ENCODE peak calls at places on chromosomes 12 and 14, in four cellular contexts. One of them, this sample, is unnamed.

GRCh38 chr14:99910337-99911268 is 117.4 kb downstream of the EML1 start:
- DNase-seq in CD4-positive, alpha-beta T cell: no peak
- DNase-seq in astrocyte: peak; percentile 91
- DNase-seq in cardiac fibroblast: peak; percentile 50
- DNase-seq in this sample: no peak

GRCh38 chr12:95197636-95198035 is 19.6 kb downstream of the FGD6 start:
- DNase-seq in astrocyte: no peak
- DNase-seq in CD4-positive, alpha-beta T cell: no peak
- DNase-seq in cardiac fibroblast: no peak
- DNase-seq in this sample: no peak

GRCh38 chr12:25155031-25155576 is 39.9 kb downstream of the DNAI7 start:
- DNase-seq in CD4-positive, alpha-beta T cell: no peak
- DNase-seq in cardiac fibroblast: peak; percentile 42
- DNase-seq in astrocyte: peak; percentile 20
- DNase-seq in this sample: peak; percentile 55

GRCh38 chr14:102751088-102751487 is 26.2 kb upstream of the TRAF3 start:
- DNase-seq in cardiac fibroblast: no peak
- DNase-seq in CD4-positive, alpha-beta T cell: no peak
- DNase-seq in astrocyte: no peak
- DNase-seq in this sample: no peak

GRCh38 chr12:90939382-90939781 is 15.6 kb downstream of the CCER1 start:
- DNase-seq in CD4-positive, alpha-beta T cell: no peak
- DNase-seq in cardiac fibroblast: peak; percentile 70
- DNase-seq in astrocyte: no peak
- DNase-seq in this sample: no peak

GRCh38 chr14:101467181-101467926 is 93.9 kb upstream of the DIO3 start:
- DNase-seq in astrocyte: no peak
- DNase-seq in CD4-positive, alpha-beta T cell: no peak
- DNase-seq in cardiac fibroblast: no peak
- DNase-seq in this sample: no peak

GRCh38 chr14:95300002-95300696 is 19.6 kb downstream of the CLMN start:
- DNase-seq in CD4-positive, alpha-beta T cell: no peak
- DNase-seq in astrocyte: no peak
- DNase-seq in cardiac fibroblast: no peak
- DNase-seq in this sample: no peak

GRCh38 chr12:44881197-44881596 is 5.1 kb upstream of the NELL2 start:
- DNase-seq in cardiac fibroblast: no peak
- DNase-seq in astrocyte: no peak
- DNase-seq in CD4-positive, alpha-beta T cell: no peak
- DNase-seq in this sample: no peak

GRCh38 chr14:79661762-79662161 is 549.5 kb downstream of the DIO2 start:
- DNase-seq in astrocyte: peak; percentile 52
- DNase-seq in cardiac fibroblast: peak; percentile 13
- DNase-seq in CD4-positive, alpha-beta T cell: no peak
- DNase-seq in this sample: no peak

GRCh38 chr12:94677778-94678177 is 27.4 kb upstream of the TMCC3 start:
- DNase-seq in cardiac fibroblast: no peak
- DNase-seq in CD4-positive, alpha-beta T cell: no peak
- DNase-seq in astrocyte: no peak
- DNase-seq in this sample: no peak

GRCh38 chr12:122366685-122367475 is 55.6 kb downstream of the CLIP1 start:
- DNase-seq in CD4-positive, alpha-beta T cell: no peak
- DNase-seq in astrocyte: peak; percentile 93
- DNase-seq in cardiac fibroblast: peak; percentile 90
- DNase-seq in this sample: no peak

GRCh38 chr12:51908876-51909592 is 1.7 kb downstream of the ACVRL1 start:
- DNase-seq in cardiac fibroblast: no peak
- DNase-seq in CD4-positive, alpha-beta T cell: no peak
- DNase-seq in astrocyte: no peak
- DNase-seq in this sample: no peak

GRCh38 chr12:120971299-120972180 is 6.8 kb upstream of the HNF1A start:
- DNase-seq in cardiac fibroblast: peak; percentile 78
- DNase-seq in CD4-positive, alpha-beta T cell: peak; percentile 6
- DNase-seq in astrocyte: peak; percentile 29
- DNase-seq in this sample: peak; percentile 42

GRCh38 chr12:78390920-78391319 is 473.7 kb upstream of the SYT1 start:
- DNase-seq in cardiac fibroblast: no peak
- DNase-seq in CD4-positive, alpha-beta T cell: no peak
- DNase-seq in astrocyte: no peak
- DNase-seq in this sample: no peak

GRCh38 chr14:69314327-69314726 is 54.4 kb downstream of the GALNT16 start:
- DNase-seq in CD4-positive, alpha-beta T cell: no peak
- DNase-seq in astrocyte: no peak
- DNase-seq in cardiac fibroblast: no peak
- DNase-seq in this sample: no peak

GRCh38 chr12:126430921-126431320 is 1365.7 kb downstream of the AACS start:
- DNase-seq in CD4-positive, alpha-beta T cell: no peak
- DNase-seq in astrocyte: no peak
- DNase-seq in cardiac fibroblast: no peak
- DNase-seq in this sample: no peak

GRCh38 chr12:50243507-50243906 is 39.8 kb downstream of the LIMA1 start:
- DNase-seq in CD4-positive, alpha-beta T cell: no peak
- DNase-seq in cardiac fibroblast: no peak
- DNase-seq in astrocyte: no peak
- DNase-seq in this sample: no peak

GRCh38 chr12:24172031-24172772 is 222.7 kb upstream of the SOX5 start:
- DNase-seq in cardiac fibroblast: no peak
- DNase-seq in CD4-positive, alpha-beta T cell: no peak
- DNase-seq in astrocyte: no peak
- DNase-seq in this sample: peak; percentile 45

GRCh38 chr12:115752913-115753726 is 524.4 kb downstream of the MED13L start:
- DNase-seq in CD4-positive, alpha-beta T cell: no peak
- DNase-seq in cardiac fibroblast: peak; percentile 82
- DNase-seq in astrocyte: peak; percentile 50
- DNase-seq in this sample: no peak

GRCh38 chr12:111462134-111462821 is 56.6 kb downstream of the SH2B3 start:
- DNase-seq in CD4-positive, alpha-beta T cell: no peak
- DNase-seq in astrocyte: peak; percentile 60
- DNase-seq in cardiac fibroblast: peak; percentile 37
- DNase-seq in this sample: no peak

GRCh38 chr14:90024910-90025309 is 36.9 kb upstream of the KCNK13 start:
- DNase-seq in cardiac fibroblast: peak; percentile 3
- DNase-seq in astrocyte: no peak
- DNase-seq in CD4-positive, alpha-beta T cell: no peak
- DNase-seq in this sample: no peak

GRCh38 chr14:74980746-74981661 is 21.7 kb upstream of the EIF2B2 start:
- DNase-seq in astrocyte: peak; percentile 55
- DNase-seq in CD4-positive, alpha-beta T cell: no peak
- DNase-seq in cardiac fibroblast: peak; percentile 70
- DNase-seq in this sample: no peak

GRCh38 chr14:103597623-103598372 is 31.2 kb upstream of the KLC1 start:
- DNase-seq in cardiac fibroblast: peak; percentile 78
- DNase-seq in CD4-positive, alpha-beta T cell: no peak
- DNase-seq in astrocyte: peak; percentile 89
- DNase-seq in this sample: no peak

GRCh38 chr14:74391479-74391878 is 34.5 kb downstream of the SYNDIG1L start:
- DNase-seq in CD4-positive, alpha-beta T cell: no peak
- DNase-seq in astrocyte: no peak
- DNase-seq in cardiac fibroblast: no peak
- DNase-seq in this sample: no peak

DNA sequence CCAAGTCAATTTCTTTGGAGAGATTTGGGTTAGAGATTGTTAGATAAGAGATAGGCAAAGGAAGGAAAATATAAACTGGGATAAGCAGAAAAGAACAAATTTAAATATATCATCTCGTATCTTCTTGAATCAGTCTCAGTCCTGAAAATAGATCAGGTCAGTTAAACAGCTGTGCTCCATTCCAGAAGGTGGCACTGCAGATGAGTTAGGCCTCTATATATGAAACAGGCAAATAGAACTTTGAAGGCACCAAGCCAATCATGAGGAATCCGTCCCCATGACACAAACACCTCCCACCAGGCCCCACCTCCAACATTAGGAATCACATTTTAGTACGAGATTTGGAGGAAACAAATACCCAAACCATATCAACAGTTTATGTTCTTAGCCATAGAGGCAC is 605.5 kb upstream of the USP15 start:
- DNase-seq in cardiac fibroblast: no peak
- DNase-seq in astrocyte: no peak
- DNase-seq in CD4-positive, alpha-beta T cell: no peak
- DNase-seq in this sample: no peak
- TF ChIP-seq CTCF in cardiac fibroblast: no peak
- TF ChIP-seq CTCF in astrocyte: peak; percentile 16
- TF ChIP-seq CTCF in CD4-positive, alpha-beta T cell: no peak
- TF ChIP-seq CTCF in this sample: no peak

GRCh38 chr12:132554857-132555630 is 55.3 kb downstream of the LRCOL1 start:
- DNase-seq in cardiac fibroblast: no peak
- DNase-seq in CD4-positive, alpha-beta T cell: no peak
- DNase-seq in astrocyte: no peak
- DNase-seq in this sample: no peak
- TF ChIP-seq CTCF in cardiac fibroblast: peak; percentile 29
- TF ChIP-seq CTCF in CD4-positive, alpha-beta T cell: no peak
- TF ChIP-seq CTCF in astrocyte: peak; percentile 5
- TF ChIP-seq CTCF in this sample: peak; percentile 20

GRCh38 chr12:17276196-17276595 is 670.2 kb upstream of the LMO3 start:
- DNase-seq in astrocyte: no peak
- DNase-seq in CD4-positive, alpha-beta T cell: no peak
- DNase-seq in cardiac fibroblast: no peak
- DNase-seq in this sample: no peak

GRCh38 chr12:17284873-17285272 is 678.9 kb upstream of the LMO3 start:
- DNase-seq in astrocyte: no peak
- DNase-seq in cardiac fibroblast: no peak
- DNase-seq in CD4-positive, alpha-beta T cell: no peak
- DNase-seq in this sample: no peak

GRCh38 chr12:17283563-17283962 is 677.6 kb upstream of the LMO3 start:
- DNase-seq in cardiac fibroblast: no peak
- DNase-seq in CD4-positive, alpha-beta T cell: no peak
- DNase-seq in astrocyte: no peak
- DNase-seq in this sample: no peak

DNA sequence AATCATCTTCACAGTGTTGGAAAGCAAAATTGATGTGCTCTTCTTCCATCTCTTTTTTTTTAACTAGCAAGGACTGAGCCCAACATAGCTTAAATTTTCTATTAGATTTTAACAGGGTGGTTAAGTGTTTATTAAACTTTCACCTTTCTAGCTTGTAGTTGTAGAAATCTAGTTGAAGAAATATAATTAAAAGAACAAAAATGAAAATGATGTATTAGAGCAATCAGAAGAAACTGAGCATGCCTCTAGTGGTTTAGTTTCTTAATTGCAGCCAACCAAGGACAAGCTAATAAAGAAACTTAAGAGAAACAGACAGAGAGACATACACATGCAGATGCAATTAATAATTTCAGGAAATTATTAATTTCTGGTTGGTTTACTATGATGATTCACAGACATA is 673.0 kb upstream of the LMO3 start:
- DNase-seq in CD4-positive, alpha-beta T cell: no peak
- DNase-seq in cardiac fibroblast: no peak
- DNase-seq in astrocyte: no peak
- DNase-seq in this sample: no peak
- TF ChIP-seq CTCF in CD4-positive, alpha-beta T cell: no peak
- TF ChIP-seq CTCF in cardiac fibroblast: no peak
- TF ChIP-seq CTCF in astrocyte: no peak
- TF ChIP-seq CTCF in this sample: peak; percentile 7

GRCh38 chr12:106357549-106358409 is at the start of gene POLR3B:
- DNase-seq in astrocyte: peak; percentile 90
- DNase-seq in cardiac fibroblast: peak; percentile 98
- DNase-seq in CD4-positive, alpha-beta T cell: peak; percentile 93
- DNase-seq in this sample: peak; percentile 89
- TF ChIP-seq CTCF in astrocyte: peak; percentile 93
- TF ChIP-seq CTCF in cardiac fibroblast: peak; percentile 93
- TF ChIP-seq CTCF in CD4-positive, alpha-beta T cell: peak; percentile 88
- TF ChIP-seq CTCF in this sample: peak; percentile 85

GRCh38 chr12:6775775-6776174 is 3.5 kb downstream of the LAG3 start:
- DNase-seq in cardiac fibroblast: no peak
- DNase-seq in CD4-positive, alpha-beta T cell: no peak
- DNase-seq in astrocyte: no peak
- DNase-seq in this sample: no peak
- TF ChIP-seq CTCF in cardiac fibroblast: no peak
- TF ChIP-seq CTCF in CD4-positive, alpha-beta T cell: no peak
- TF ChIP-seq CTCF in astrocyte: no peak
- TF ChIP-seq CTCF in this sample: no peak

DNA sequence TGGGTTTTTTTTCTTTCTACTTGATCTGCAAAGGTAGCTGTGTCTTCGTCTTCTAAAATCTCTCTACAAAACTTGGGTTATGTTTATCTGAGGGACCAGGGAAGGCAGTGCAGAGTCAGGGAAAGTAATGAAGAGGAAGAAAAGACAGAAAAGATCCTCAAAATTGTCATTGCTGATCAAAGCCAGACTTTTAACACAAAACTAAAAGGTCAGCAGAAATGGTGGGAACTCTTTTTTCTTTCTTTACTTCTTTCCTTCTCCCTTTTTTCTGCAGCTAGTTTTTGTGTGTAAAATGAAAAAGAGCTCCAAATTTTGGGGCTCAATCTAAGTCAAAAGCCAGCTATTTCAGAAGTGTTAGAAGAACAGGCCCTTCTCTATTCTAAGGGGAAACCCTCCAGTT is 11.9 kb downstream of the DPF3 start:
- DNase-seq in astrocyte: no peak
- DNase-seq in cardiac fibroblast: no peak
- DNase-seq in CD4-positive, alpha-beta T cell: no peak
- DNase-seq in this sample: no peak
- TF ChIP-seq CTCF in astrocyte: no peak
- TF ChIP-seq CTCF in cardiac fibroblast: no peak
- TF ChIP-seq CTCF in CD4-positive, alpha-beta T cell: no peak
- TF ChIP-seq CTCF in this sample: no peak

GRCh38 chr14:22086149-22086548 is 412.5 kb upstream of the OR4E1 start:
- DNase-seq in CD4-positive, alpha-beta T cell: no peak
- DNase-seq in cardiac fibroblast: no peak
- DNase-seq in astrocyte: no peak
- DNase-seq in this sample: no peak

GRCh38 chr14:22084393-22085281 is 411.0 kb upstream of the OR4E1 start:
- DNase-seq in astrocyte: peak; percentile 20
- DNase-seq in cardiac fibroblast: peak; percentile 70
- DNase-seq in CD4-positive, alpha-beta T cell: no peak
- DNase-seq in this sample: no peak

DNA sequence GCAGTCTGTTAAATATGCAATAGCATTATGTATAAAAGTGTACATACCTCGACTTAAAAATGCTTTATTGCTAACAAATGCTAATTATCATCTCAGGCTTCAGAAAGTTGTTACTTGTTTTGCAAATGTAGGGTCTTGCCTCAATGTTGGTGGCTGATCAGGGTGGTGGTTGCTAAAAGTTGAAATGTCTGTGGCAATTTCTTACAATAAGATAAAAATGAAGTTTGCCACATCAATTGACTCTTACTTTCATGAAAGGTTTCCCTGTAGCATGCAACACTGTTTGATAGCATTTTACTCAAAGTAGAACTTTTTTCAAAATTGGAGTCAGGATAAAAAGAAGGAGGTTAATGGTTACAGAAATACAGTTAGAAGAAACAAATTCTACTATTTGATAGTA is 407.7 kb upstream of the OR4E1 start:
- DNase-seq in astrocyte: no peak
- DNase-seq in CD4-positive, alpha-beta T cell: no peak
- DNase-seq in cardiac fibroblast: no peak
- DNase-seq in this sample: no peak
- TF ChIP-seq CTCF in astrocyte: no peak
- TF ChIP-seq CTCF in CD4-positive, alpha-beta T cell: no peak
- TF ChIP-seq CTCF in cardiac fibroblast: no peak
- TF ChIP-seq CTCF in this sample: no peak